ENCODE peak calls at places on chromosomes 1 and 21, in four cellular contexts. G is fibroblast of lung; O is choroid plexus epithelial cell; E is CD8-positive, alpha-beta T cell. X is an unnamed sample.

GRCh38 chr1:47438321-47439150 is 692 bp downstream of the FOXD2 start:
- DNase-seq in E (peak), O (peak), G (no peak), X (no peak)

GRCh38 chr1:975896-976683 is 5.8 kb downstream of the PERM1 start:
- DNase-seq in O (peak), E (peak), G (peak), X (peak)

GRCh38 chr21:16302851-16303282 is 573.1 kb downstream of the USP25 start:
- DNase-seq in G (no peak), O (peak), E (no peak), X (peak)

GRCh38 chr1:55150880-55151582 is 64.1 kb downstream of the USP24 start:
- DNase-seq in G (no peak), O (no peak), E (no peak), X (no peak)

GRCh38 chr1:202850593-202851362 is 38.2 kb downstream of the RABIF start:
- DNase-seq in G (no peak), E (no peak), O (no peak), X (no peak)

GRCh38 chr1:242055921-242056320 is 57.0 kb upstream of the MAP1LC3C start:
- DNase-seq in O (no peak), E (no peak), G (no peak), X (no peak)

GRCh38 chr1:180173952-180174351 is 19.3 kb downstream of the QSOX1 start:
- DNase-seq in O (no peak), E (no peak), G (peak), X (peak)

GRCh38 chr1:72282271-72282656 is at the start of gene NEGR1:
- DNase-seq in E (peak), G (peak), O (peak), X (peak)

GRCh38 chr1:168618887-168619286 is 42.5 kb downstream of the XCL1 start:
- DNase-seq in E (no peak), G (no peak), O (no peak), X (no peak)

GRCh38 chr1:206540044-206540758 is 32.9 kb downstream of the RASSF5 start:
- DNase-seq in O (no peak), G (no peak), E (no peak), X (no peak)

GRCh38 chr1:56472860-56473259 is 106.5 kb downstream of the PLPP3 start:
- DNase-seq in E (no peak), O (no peak), G (no peak), X (no peak)

GRCh38 chr21:34926784-34927548 is 122.1 kb downstream of the RUNX1 start:
- DNase-seq in O (peak), E (no peak), G (no peak), X (peak)

GRCh38 chr1:31574749-31575372 is 1.5 kb upstream of the TINAGL1 start:
- DNase-seq in O (no peak), G (no peak), E (no peak), X (no peak)

GRCh38 chr1:229862017-229862774 is 204.8 kb upstream of the GALNT2 start:
- DNase-seq in E (no peak), G (peak), O (peak), X (no peak)

GRCh38 chr1:211066781-211067384 is 67.1 kb downstream of the KCNH1 start:
- DNase-seq in O (no peak), G (no peak), E (no peak), X (no peak)

GRCh38 chr1:113456967-113457366 is 66.7 kb downstream of the MAGI3 start:
- DNase-seq in G (peak), E (no peak), O (peak), X (peak)

GRCh38 chr21:44356636-44357035 is 3.2 kb downstream of the TRPM2 start:
- DNase-seq in G (no peak), O (no peak), E (no peak), X (no peak)

GRCh38 chr21:41442496-41443186 is 16.6 kb downstream of the MX1 start:
- DNase-seq in E (no peak), O (no peak), G (no peak), X (no peak)

GRCh38 chr1:48246727-48247126 is 24.2 kb downstream of the SLC5A9 start:
- DNase-seq in E (no peak), O (no peak), G (no peak), X (no peak)

GRCh38 chr1:192633533-192634258 is 2.3 kb upstream of the RGS13 start:
- DNase-seq in O (no peak), E (no peak), G (peak), X (no peak)
- H3K4me3 ChIP-seq in O (no peak), E (no peak), G (peak), X (no peak)

GRCh38 chr1:13807213-13807612 is 107.2 kb downstream of the PRDM2 start:
- DNase-seq in O (peak), E (no peak), G (peak), X (peak)
- TF ChIP-seq CTCF in O (peak), E (no peak), G (no peak), X (peak)

GRCh38 chr21:36542312-36543101 is 62.6 kb upstream of the CLDN14 start:
- DNase-seq in E (no peak), O (peak), G (no peak), X (peak)

GRCh38 chr21:36541721-36542139 is 61.8 kb upstream of the CLDN14 start:
- DNase-seq in G (no peak), O (no peak), E (no peak), X (no peak)

GRCh38 chr21:36538761-36539160 is 58.8 kb upstream of the CLDN14 start:
- DNase-seq in E (no peak), O (no peak), G (no peak), X (no peak)

GRCh38 chr21:36539434-36540150 is 59.7 kb upstream of the CLDN14 start:
- DNase-seq in O (no peak), G (no peak), E (no peak), X (no peak)

GRCh38 chr21:36540700-36541099 is 60.8 kb upstream of the CLDN14 start:
- DNase-seq in E (no peak), O (no peak), G (no peak), X (no peak)
- H3K4me3 ChIP-seq in E (no peak), O (no peak), G (no peak), X (no peak)

GRCh38 chr1:67683736-67684525 is 1.1 kb upstream of the GADD45A start:
- DNase-seq in E (no peak), G (peak), O (no peak), X (peak)
- TF ChIP-seq CTCF in E (no peak), G (no peak), O (no peak), X (no peak)

GRCh38 chr1:114651893-114652292 is 18.0 kb downstream of the DENND2C start:
- DNase-seq in E (no peak), G (no peak), O (no peak), X (no peak)
- H3K4me3 ChIP-seq in E (no peak), G (no peak), O (no peak), X (no peak)

DNA sequence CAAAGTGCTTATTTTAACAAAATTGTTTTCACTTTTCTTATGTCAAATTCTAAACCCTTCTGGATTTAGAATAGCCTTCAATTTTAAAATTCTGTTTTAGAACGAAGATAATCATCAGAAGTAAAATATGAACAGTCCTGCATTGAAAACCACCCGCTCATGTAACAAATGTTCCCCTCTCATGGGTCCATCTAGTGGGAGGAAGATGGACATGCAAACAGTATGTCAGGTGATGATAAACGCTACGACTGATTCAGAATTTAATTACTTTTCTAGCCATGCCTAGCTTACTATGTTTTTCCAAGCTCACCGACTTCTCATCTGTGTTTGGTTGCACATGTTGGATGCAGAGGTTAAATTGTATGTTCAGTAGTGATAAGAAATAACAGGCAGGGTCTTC is 23.5 kb downstream of the SOD1 start:
- DNase-seq in G (no peak), E (no peak), O (peak), X (no peak)
- TF ChIP-seq CTCF in G (no peak), E (no peak), O (peak), X (no peak)

DNA sequence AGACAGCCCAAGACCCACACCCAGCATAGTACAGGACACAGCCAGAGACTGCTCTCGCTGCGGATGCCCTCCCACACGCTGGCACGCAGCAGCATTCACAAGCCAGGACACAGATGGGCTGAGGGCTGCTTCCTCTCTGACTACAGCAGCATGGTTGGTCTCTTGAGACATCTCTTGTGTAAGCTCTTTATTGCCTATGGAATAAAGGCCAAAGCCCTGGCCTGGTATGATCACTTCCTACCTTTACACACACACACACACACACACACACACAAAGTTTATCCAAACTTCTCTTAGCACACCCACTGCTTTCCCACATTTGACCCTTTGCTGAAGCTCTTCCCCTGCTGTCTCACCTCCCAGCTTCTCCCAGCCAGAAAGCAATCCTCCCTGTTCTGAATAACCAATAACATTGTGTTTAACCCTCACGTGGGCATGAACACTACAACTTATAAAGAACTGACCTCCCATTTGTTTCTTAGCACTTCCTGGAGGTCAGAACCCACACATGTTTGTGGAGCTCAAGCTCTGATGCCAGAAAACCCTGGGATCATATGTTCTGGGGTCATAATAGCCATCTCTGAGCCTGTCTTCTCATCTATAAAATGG is 1.2 kb upstream of the LUZP1 start:
- DNase-seq in O (peak), E (no peak), G (peak), X (peak)
- H3K4me3 ChIP-seq in O (no peak), E (no peak), G (no peak), X (peak)

GRCh38 chr1:173413271-173413707 is 63.8 kb upstream of the PRDX6 start:
- DNase-seq in O (no peak), E (no peak), G (no peak), X (no peak)
- TF ChIP-seq CTCF in O (no peak), E (no peak), G (no peak), X (no peak)

GRCh38 chr1:61399192-61399591 is 316.8 kb downstream of the NFIA start:
- DNase-seq in G (no peak), E (no peak), O (no peak), X (no peak)

GRCh38 chr1:61406467-61406866 is 318.5 kb downstream of the TM2D1 start:
- DNase-seq in E (no peak), G (no peak), O (no peak), X (no peak)

GRCh38 chr1:61400997-61401396 is 318.6 kb downstream of the NFIA start:
- DNase-seq in O (no peak), E (no peak), G (no peak), X (no peak)

GRCh38 chr1:61400131-61400530 is 317.8 kb downstream of the NFIA start:
- DNase-seq in E (no peak), O (no peak), G (no peak), X (no peak)

DNA sequence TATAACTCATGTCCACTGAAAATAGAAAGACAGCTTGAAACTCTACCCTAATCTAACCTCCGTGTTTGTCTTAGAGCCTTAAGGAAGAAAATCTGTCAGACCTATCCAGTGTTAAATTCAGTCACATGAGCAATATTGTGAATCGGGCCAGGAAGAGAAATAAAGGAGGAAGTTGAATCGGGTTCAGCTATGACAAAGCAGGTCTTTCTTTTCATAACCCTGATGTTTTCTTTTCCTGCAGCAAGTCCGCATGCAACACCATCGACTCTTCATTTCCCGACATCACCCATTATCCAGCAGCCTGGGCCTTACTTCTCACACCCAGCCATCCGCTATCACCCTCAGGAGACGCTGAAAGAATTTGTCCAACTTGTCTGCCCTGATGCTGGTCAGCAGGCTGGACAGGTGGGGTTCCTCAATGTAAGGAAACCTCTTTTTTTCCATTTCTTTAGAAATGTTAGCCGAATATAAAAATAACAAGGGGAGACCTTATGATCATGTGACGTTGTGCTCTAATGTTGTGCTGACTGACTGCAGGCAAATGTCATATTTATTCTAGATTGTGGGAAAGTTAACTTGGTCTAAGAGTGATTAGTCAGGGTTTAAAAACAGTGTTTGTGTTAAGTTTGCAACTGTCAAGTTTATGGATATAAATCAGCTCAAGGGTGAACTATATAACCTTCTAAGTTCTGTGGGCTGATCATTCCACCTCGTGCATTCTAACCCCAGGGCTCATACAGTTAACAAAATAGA is 320.9 kb downstream of the TM2D1 start:
- DNase-seq in O (peak), G (peak), E (no peak), X (peak)
- H3K4me3 ChIP-seq in O (no peak), G (no peak), E (no peak), X (no peak)

GRCh38 chr1:167052389-167052788 is 37.8 kb downstream of the GPA33 start:
- DNase-seq in O (peak), E (no peak), G (no peak), X (peak)
- TF ChIP-seq CTCF in O (peak), E (no peak), G (peak), X (peak)